ENCODE peak calls at places on chromosome 13, in nine cellular contexts. W is GM23248, D is hepatocyte, Y is SK-N-SH, K is MM.1S, E is neural progenitor cell, X is HCT116, V is GM23338, M is PC-3. L is an unnamed sample.

GRCh38 chr13:102930566-102930965 is 84.7 kb downstream of the ERCC5 start:
- DNase-seq in K (no peak), D (no peak), W (no peak), M (no peak), V (no peak), X (no peak), Y (no peak), E (no peak), L (no peak)

GRCh38 chr13:60590775-60591174 is 193.8 kb downstream of the TDRD3 start:
- DNase-seq in E (no peak), D (no peak), W (peak; percentile 21), K (no peak), Y (no peak), M (no peak), V (no peak), X (no peak), L (no peak)

GRCh38 chr13:84208251-84208650 is 326.0 kb upstream of the SLITRK1 start:
- DNase-seq in M (no peak), E (no peak), Y (no peak), D (no peak), W (no peak), K (peak; percentile 10), X (no peak), V (no peak), L (no peak)

GRCh38 chr13:76455960-76456359 is 430.2 kb downstream of the KCTD12 start:
- DNase-seq in K (no peak), D (no peak), X (no peak), M (peak; percentile 48), V (no peak), W (no peak), Y (no peak), E (no peak), L (no peak)

GRCh38 chr13:54742984-54743383 is 1714.4 kb downstream of the OLFM4 start:
- DNase-seq in Y (no peak), V (no peak), M (peak; percentile 1), E (no peak), K (no peak), D (no peak), W (no peak), X (no peak), L (no peak)

GRCh38 chr13:23572836-23573235 is 2.6 kb downstream of the TNFRSF19 start:
- DNase-seq in X (no peak), W (no peak), K (no peak), M (no peak), D (no peak), Y (no peak), V (no peak), E (no peak), L (no peak)

GRCh38 chr13:104816716-104817115 is 1718.7 kb downstream of the EFNB2 start:
- DNase-seq in K (no peak), W (no peak), M (no peak), X (no peak), V (no peak), Y (no peak), E (no peak), D (no peak), L (no peak)

GRCh38 chr13:85864963-85865530 is 65.8 kb upstream of the SLITRK6 start:
- DNase-seq in Y (peak; percentile 22), M (peak; percentile 52), E (peak; percentile 58), K (peak; percentile 43), X (peak; percentile 10), V (peak; percentile 78), D (peak; percentile 34), W (peak; percentile 0), L (peak; percentile 10)

GRCh38 chr13:26878465-26878864 is 117.9 kb upstream of the GPR12 start:
- DNase-seq in W (no peak), D (no peak), K (no peak), M (no peak), V (no peak), E (no peak), Y (no peak), X (no peak), L (no peak)

GRCh38 chr13:22926176-22927007 is 254.4 kb upstream of the SGCG start:
- DNase-seq in D (peak; percentile 70), Y (no peak), W (peak; percentile 28), K (no peak), V (peak; percentile 82), X (no peak), E (peak; percentile 27), M (no peak), L (no peak)

GRCh38 chr13:86020350-86021002 is 221.3 kb upstream of the SLITRK6 start:
- DNase-seq in E (no peak), V (no peak), Y (peak; percentile 2), D (peak; percentile 25), X (no peak), M (peak; percentile 25), K (no peak), W (peak; percentile 1), L (no peak)

GRCh38 chr13:92833071-92833470 is 393.5 kb upstream of the GPC6 start:
- DNase-seq in X (no peak), K (no peak), D (no peak), M (peak; percentile 10), W (no peak), Y (no peak), E (no peak), V (no peak), L (no peak)

GRCh38 chr13:111516712-111517640 is 196.5 kb downstream of the TEX29 start:
- DNase-seq in X (no peak), M (no peak), W (no peak), K (no peak), E (no peak), D (no peak), V (no peak), Y (no peak), L (no peak)

GRCh38 chr13:37109080-37109678 is 3.7 kb upstream of the CSNK1A1L start:
- DNase-seq in D (peak; percentile 60), E (peak; percentile 30), V (peak; percentile 58), K (no peak), W (peak; percentile 69), X (no peak), Y (peak; percentile 26), M (peak; percentile 50), L (peak; percentile 27)

GRCh38 chr13:83557845-83558244 is 324.4 kb downstream of the SLITRK1 start:
- DNase-seq in V (no peak), Y (no peak), D (no peak), X (no peak), E (no peak), W (no peak), K (no peak), M (no peak), L (no peak)

GRCh38 chr13:32894589-32895001 is 121.6 kb upstream of the KL start:
- DNase-seq in Y (no peak), M (peak; percentile 74), W (peak; percentile 85), E (no peak), X (no peak), D (no peak), V (no peak), K (no peak), L (no peak)

GRCh38 chr13:33682020-33682564 is 135.9 kb upstream of the RFC3 start:
- DNase-seq in Y (no peak), E (no peak), D (no peak), X (no peak), V (no peak), W (no peak), M (no peak), K (no peak), L (no peak)

GRCh38 chr13:85693889-85694511 is 105.2 kb downstream of the SLITRK6 start:
- DNase-seq in W (no peak), E (no peak), Y (no peak), K (no peak), V (peak; percentile 14), X (no peak), D (peak; percentile 23), M (peak; percentile 8), L (no peak)

GRCh38 chr13:32840840-32841713 is 175.1 kb upstream of the KL start:
- DNase-seq in E (no peak), Y (no peak), M (no peak), V (no peak), D (no peak), W (no peak), X (no peak), K (no peak), L (no peak)

GRCh38 chr13:114050536-114051450 is 76.9 kb upstream of the C13orf46 start:
- DNase-seq in W (no peak), E (peak; percentile 32), K (no peak), Y (no peak), M (no peak), V (no peak), X (no peak), D (no peak), L (no peak)

GRCh38 chr13:31530883-31531282 is 208.4 kb upstream of the RXFP2 start:
- DNase-seq in W (no peak), D (no peak), M (no peak), V (no peak), X (no peak), E (no peak), K (no peak), Y (no peak), L (no peak)

GRCh38 chr13:50685491-50685890 is 158.0 kb downstream of the DLEU7 start:
- DNase-seq in K (no peak), W (peak; percentile 40), D (no peak), Y (no peak), V (peak; percentile 44), X (no peak), E (peak; percentile 58), M (peak; percentile 30), L (no peak)
- TF ChIP-seq EZH2phosphoT487 in K (no peak), W (no peak), D (no peak), Y (no peak), V (no peak), X (no peak), E (no peak), M (no peak), L (no peak)

DNA sequence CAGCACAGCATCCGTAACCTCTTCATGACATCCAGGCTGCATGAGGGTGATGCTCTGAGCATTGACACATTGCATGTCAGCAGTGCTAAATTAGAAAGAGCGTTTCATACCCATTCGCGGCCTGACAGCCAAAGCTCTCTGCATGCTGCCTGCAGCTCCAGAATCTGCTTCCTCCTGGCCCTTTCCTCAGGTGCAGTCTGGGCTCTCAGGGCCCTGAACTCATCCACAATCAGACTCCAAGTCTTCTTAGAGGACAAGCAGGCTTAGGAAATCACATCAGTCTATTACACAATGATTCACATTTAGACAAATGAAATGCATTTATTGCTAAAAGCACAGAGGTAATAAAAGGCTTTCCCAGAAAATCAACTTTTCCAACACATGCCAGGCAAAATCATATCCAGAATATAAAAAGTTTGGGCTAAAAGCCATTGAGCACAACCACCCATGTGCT is 109.1 kb downstream of the COL4A2 start:
- DNase-seq in M (no peak), W (peak; percentile 74), D (no peak), E (no peak), K (no peak), X (no peak), Y (no peak), V (no peak), L (no peak)
- H3K4me3 ChIP-seq in M (no peak overlapping the region), W (peak overlapping the region; percentile 73), D (no peak overlapping the region), E (no peak overlapping the region), K (no peak overlapping the region), X (no peak overlapping the region), Y (no peak overlapping the region), V (no peak overlapping the region), L (no peak overlapping the region)

GRCh38 chr13:112928958-112929777 is 39.8 kb upstream of the MCF2L start:
- DNase-seq in M (no peak), V (no peak), W (peak; percentile 35), X (no peak), K (no peak), E (no peak), D (peak; percentile 81), Y (peak; percentile 80), L (no peak)
- TF ChIP-seq EZH2phosphoT487 in M (no peak), V (no peak), W (no peak), X (no peak), K (no peak), E (no peak), D (no peak), Y (no peak), L (no peak)

GRCh38 chr13:99985243-99985874 is 3.8 kb downstream of the ZIC2 start:
- DNase-seq in D (peak; percentile 22), W (no peak), M (no peak), K (no peak), V (peak; percentile 81), Y (no peak), X (no peak), E (peak; percentile 73), L (no peak)
- H3K4me3 ChIP-seq in D (no peak overlapping the region), W (no peak overlapping the region), M (no peak overlapping the region), K (no peak overlapping the region), V (peak overlapping the region; percentile 89), Y (no peak overlapping the region), X (no peak overlapping the region), E (peak overlapping the region; percentile 76), L (no peak overlapping the region)